ENCODE peak calls at places on chromosomes 5 and 9, in four cellular contexts. One of them, this sample, is unnamed.

GRCh38 chr5:123125172-123125508 is 36.1 kb downstream of the PRDM6 start:
- DNase-seq in IMR-90: peak; percentile 63
- DNase-seq in H1: no peak
- DNase-seq in mesendoderm: no peak
- DNase-seq in this sample: no peak

GRCh38 chr9:130710822-130711352 is 17.3 kb downstream of the EXOSC2 start:
- DNase-seq in IMR-90: no peak
- DNase-seq in H1: no peak
- DNase-seq in mesendoderm: no peak
- DNase-seq in this sample: no peak

GRCh38 chr5:17743580-17744435 is 109.5 kb downstream of the TAF11L14 start:
- DNase-seq in IMR-90: peak; percentile 68
- DNase-seq in H1: no peak
- DNase-seq in mesendoderm: peak; percentile 42
- DNase-seq in this sample: no peak

GRCh38 chr9:101026824-101027223 is 1.7 kb upstream of the PLPPR1 start:
- DNase-seq in IMR-90: no peak
- DNase-seq in H1: no peak
- DNase-seq in mesendoderm: no peak
- DNase-seq in this sample: no peak

GRCh38 chr5:127042593-127042992 is 12.2 kb upstream of the MARCHF3 start:
- DNase-seq in IMR-90: peak; percentile 49
- DNase-seq in H1: no peak
- DNase-seq in mesendoderm: peak; percentile 11
- DNase-seq in this sample: no peak

GRCh38 chr5:122101636-122102285 is 23.7 kb upstream of the LOX start:
- DNase-seq in IMR-90: peak; percentile 79
- DNase-seq in H1: no peak
- DNase-seq in mesendoderm: peak; percentile 28
- DNase-seq in this sample: no peak

GRCh38 chr9:13485068-13485596 is 205.6 kb upstream of the MPDZ start:
- DNase-seq in IMR-90: peak; percentile 31
- DNase-seq in H1: no peak
- DNase-seq in mesendoderm: no peak
- DNase-seq in this sample: no peak

GRCh38 chr5:169029087-169029486 is 271.9 kb downstream of the SLIT3 start:
- DNase-seq in IMR-90: no peak
- DNase-seq in H1: no peak
- DNase-seq in mesendoderm: no peak
- DNase-seq in this sample: no peak

GRCh38 chr5:65244031-65244430 is 237.7 kb downstream of the ADAMTS6 start:
- DNase-seq in IMR-90: no peak
- DNase-seq in H1: no peak
- DNase-seq in mesendoderm: no peak
- DNase-seq in this sample: no peak

GRCh38 chr9:92406506-92406905 is 2.1 kb upstream of the OGN start:
- DNase-seq in IMR-90: no peak
- DNase-seq in H1: no peak
- DNase-seq in mesendoderm: no peak
- DNase-seq in this sample: no peak

GRCh38 chr5:142680605-142681259 is 5.2 kb downstream of the FGF1 start:
- DNase-seq in IMR-90: peak; percentile 76
- DNase-seq in H1: no peak
- DNase-seq in mesendoderm: peak; percentile 70
- DNase-seq in this sample: no peak

GRCh38 chr5:106174903-106175302 is 1495.8 kb downstream of the EFNA5 start:
- DNase-seq in IMR-90: no peak
- DNase-seq in H1: no peak
- DNase-seq in mesendoderm: no peak
- DNase-seq in this sample: no peak

GRCh38 chr9:629136-629535 is 212.4 kb upstream of the DMRT1 start:
- DNase-seq in IMR-90: peak; percentile 11
- DNase-seq in H1: no peak
- DNase-seq in mesendoderm: no peak
- DNase-seq in this sample: no peak

GRCh38 chr5:11853140-11853539 is 51.1 kb downstream of the CTNND2 start:
- DNase-seq in IMR-90: no peak
- DNase-seq in H1: no peak
- DNase-seq in mesendoderm: no peak
- DNase-seq in this sample: no peak

GRCh38 chr5:153960269-153961215 is 78.2 kb downstream of the FAM114A2 start:
- DNase-seq in IMR-90: no peak
- DNase-seq in H1: no peak
- DNase-seq in mesendoderm: peak; percentile 94
- DNase-seq in this sample: peak; percentile 38

GRCh38 chr9:69371001-69371400 is 46.0 kb downstream of the ENTREP1 start:
- DNase-seq in IMR-90: peak; percentile 41
- DNase-seq in H1: no peak
- DNase-seq in mesendoderm: no peak
- DNase-seq in this sample: no peak

GRCh38 chr5:122492675-122493074 is 180.6 kb downstream of the SNCAIP start:
- DNase-seq in IMR-90: no peak
- DNase-seq in H1: no peak
- DNase-seq in mesendoderm: peak; percentile 68
- DNase-seq in this sample: no peak

GRCh38 chr5:80182802-80183645 is 72.8 kb downstream of the SERINC5 start:
- DNase-seq in IMR-90: no peak
- DNase-seq in H1: no peak
- DNase-seq in mesendoderm: peak; percentile 91
- DNase-seq in this sample: peak; percentile 86

GRCh38 chr5:10471672-10472071 is 30.0 kb downstream of the ROPN1L start:
- DNase-seq in IMR-90: peak; percentile 51
- DNase-seq in H1: no peak
- DNase-seq in mesendoderm: no peak
- DNase-seq in this sample: no peak

GRCh38 chr5:36242534-36243144 is 914 bp upstream of the NADK2 start:
- DNase-seq in IMR-90: no peak
- DNase-seq in H1: no peak
- DNase-seq in mesendoderm: no peak
- DNase-seq in this sample: no peak

GRCh38 chr9:127123239-127123935 is 952 bp upstream of the ANGPTL2 start:
- DNase-seq in IMR-90: no peak
- DNase-seq in H1: no peak
- DNase-seq in mesendoderm: no peak
- DNase-seq in this sample: no peak

GRCh38 chr9:4630836-4631235 is 31.3 kb upstream of the PLPP6 start:
- DNase-seq in IMR-90: no peak
- DNase-seq in H1: no peak
- DNase-seq in mesendoderm: peak; percentile 47
- DNase-seq in this sample: no peak

GRCh38 chr9:119974026-119974425 is 604.8 kb upstream of the BRINP1 start:
- DNase-seq in IMR-90: no peak
- DNase-seq in H1: no peak
- DNase-seq in mesendoderm: no peak
- DNase-seq in this sample: no peak

GRCh38 chr9:82597225-82598158 is 465.4 kb downstream of the RASEF start:
- DNase-seq in IMR-90: peak; percentile 74
- DNase-seq in H1: no peak
- DNase-seq in mesendoderm: peak; percentile 24
- DNase-seq in this sample: no peak

GRCh38 chr5:37214550-37214949 is 34.6 kb downstream of the CPLANE1 start:
- DNase-seq in IMR-90: no peak
- DNase-seq in H1: no peak
- DNase-seq in mesendoderm: no peak
- DNase-seq in this sample: no peak

GRCh38 chr5:56638061-56638621 is 177.2 kb upstream of the MAP3K1 start:
- DNase-seq in IMR-90: no peak
- DNase-seq in H1: no peak
- DNase-seq in mesendoderm: peak; percentile 59
- DNase-seq in this sample: no peak

GRCh38 chr9:99244300-99245260 is 22.5 kb downstream of the SEC61B start:
- DNase-seq in IMR-90: no peak
- DNase-seq in H1: no peak
- DNase-seq in mesendoderm: no peak
- DNase-seq in this sample: no peak

GRCh38 chr9:121699271-121700164 is 48.1 kb downstream of the DAB2IP start:
- DNase-seq in IMR-90: peak; percentile 55
- DNase-seq in H1: peak; percentile 68
- DNase-seq in mesendoderm: peak; percentile 65
- DNase-seq in this sample: peak; percentile 63

GRCh38 chr5:59661306-59661705 is 232.2 kb downstream of the PDE4D start:
- DNase-seq in IMR-90: no peak
- DNase-seq in H1: no peak
- DNase-seq in mesendoderm: no peak
- DNase-seq in this sample: no peak

GRCh38 chr9:107638922-107639321 is 149.4 kb upstream of the KLF4 start:
- DNase-seq in IMR-90: peak; percentile 77
- DNase-seq in H1: no peak
- DNase-seq in mesendoderm: no peak
- DNase-seq in this sample: no peak

GRCh38 chr5:131281133-131281867 is 17.4 kb downstream of the CDC42SE2 start:
- DNase-seq in IMR-90: peak; percentile 17
- DNase-seq in H1: no peak
- DNase-seq in mesendoderm: no peak
- DNase-seq in this sample: no peak

GRCh38 chr9:105333076-105333475 is 88.6 kb downstream of the SLC44A1 start:
- DNase-seq in IMR-90: peak; percentile 56
- DNase-seq in H1: no peak
- DNase-seq in mesendoderm: no peak
- DNase-seq in this sample: no peak

DNA sequence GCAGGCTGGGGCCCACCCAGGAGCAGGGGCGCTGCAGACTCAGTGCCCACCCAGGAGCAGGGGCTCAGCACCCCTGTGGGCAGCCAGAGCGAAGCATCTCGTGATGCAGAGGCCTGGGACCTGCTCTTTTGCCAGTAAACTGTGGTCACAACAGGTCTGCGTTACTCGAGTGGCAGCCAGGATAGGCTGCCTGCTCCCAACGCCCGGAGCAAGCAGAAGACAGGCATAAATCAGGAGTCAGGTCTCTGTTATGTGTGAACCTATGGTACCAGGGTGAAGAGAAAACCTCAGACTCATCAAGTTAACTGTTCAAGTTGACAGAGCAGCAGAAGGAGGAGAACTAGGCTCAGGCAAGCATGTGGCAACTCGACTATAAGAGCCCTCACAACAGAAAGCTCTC is 71.9 kb downstream of the GOLPH3 start:
- DNase-seq in IMR-90: no peak
- DNase-seq in H1: peak; percentile 23
- DNase-seq in mesendoderm: no peak
- DNase-seq in this sample: no peak
- H3K23ac ChIP-seq in IMR-90: no peak overlapping the region
- H3K23ac ChIP-seq in H1: no peak overlapping the region
- H3K23ac ChIP-seq in mesendoderm: no peak overlapping the region
- H3K23ac ChIP-seq in this sample: no peak overlapping the region

DNA sequence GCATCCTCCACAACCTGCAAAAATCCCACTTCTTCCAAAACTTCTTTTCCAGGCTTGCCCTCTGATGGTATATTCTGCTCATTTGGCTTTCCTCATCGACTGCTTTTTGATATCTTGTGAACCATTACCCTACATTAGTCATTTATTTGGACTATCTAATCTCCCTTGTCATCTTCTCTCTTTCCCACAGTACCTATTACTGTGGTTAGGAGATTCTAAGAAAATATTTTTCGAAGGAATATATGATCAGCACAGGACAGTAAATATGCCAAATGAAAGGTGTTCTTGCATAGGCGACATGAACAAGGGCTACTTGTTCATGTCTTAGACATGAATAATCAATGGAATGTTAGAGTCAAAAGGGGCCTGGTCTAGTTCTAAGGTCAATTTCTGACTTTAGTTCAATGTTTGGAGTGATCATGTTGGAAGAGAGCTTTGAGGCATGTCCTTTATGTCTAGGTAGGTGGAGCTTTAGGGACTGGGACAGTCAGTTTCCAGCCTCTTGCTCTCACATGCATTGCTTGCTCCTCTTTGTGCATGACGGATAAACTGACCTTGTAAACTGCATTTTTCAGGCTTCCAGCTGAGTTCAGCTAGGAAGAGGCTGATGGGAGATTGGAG is 243.4 kb upstream of the RPS23 start:
- DNase-seq in IMR-90: no peak
- DNase-seq in H1: no peak
- DNase-seq in mesendoderm: no peak
- DNase-seq in this sample: no peak
- H4K5ac ChIP-seq in IMR-90: no peak overlapping the region
- H4K5ac ChIP-seq in H1: no peak overlapping the region
- H4K5ac ChIP-seq in mesendoderm: no peak overlapping the region
- H4K5ac ChIP-seq in this sample: no peak overlapping the region

GRCh38 chr9:87521834-87522233 is 24.2 kb downstream of the DAPK1 start:
- DNase-seq in IMR-90: no peak
- DNase-seq in H1: peak; percentile 24
- DNase-seq in mesendoderm: no peak
- DNase-seq in this sample: no peak
- H3K23ac ChIP-seq in IMR-90: no peak overlapping the region
- H3K23ac ChIP-seq in H1: no peak overlapping the region
- H3K23ac ChIP-seq in mesendoderm: no peak overlapping the region
- H3K23ac ChIP-seq in this sample: no peak overlapping the region

DNA sequence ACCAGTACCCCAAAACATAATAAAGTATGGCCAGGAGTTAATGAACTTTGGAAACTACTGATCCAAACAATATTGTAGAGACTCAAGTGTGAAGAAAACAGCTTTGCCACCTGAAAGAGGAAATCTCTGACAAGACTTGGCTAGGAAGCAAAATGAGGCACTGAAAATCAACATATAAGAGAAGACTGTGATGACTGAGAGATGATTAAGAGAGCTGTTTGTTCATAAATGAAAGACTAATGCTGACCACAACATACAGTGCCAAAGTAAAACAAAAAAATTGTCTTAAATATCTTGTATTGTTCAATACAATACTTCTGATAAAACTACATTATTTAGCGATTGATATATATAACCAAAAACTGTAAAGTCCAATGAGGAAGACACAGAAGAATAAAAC is 7.2 kb downstream of the RC3H2 start:
- DNase-seq in IMR-90: peak; percentile 46
- DNase-seq in H1: no peak
- DNase-seq in mesendoderm: no peak
- DNase-seq in this sample: no peak
- H4K5ac ChIP-seq in IMR-90: no peak overlapping the region
- H4K5ac ChIP-seq in H1: no peak overlapping the region
- H4K5ac ChIP-seq in mesendoderm: no peak overlapping the region
- H4K5ac ChIP-seq in this sample: no peak overlapping the region

DNA sequence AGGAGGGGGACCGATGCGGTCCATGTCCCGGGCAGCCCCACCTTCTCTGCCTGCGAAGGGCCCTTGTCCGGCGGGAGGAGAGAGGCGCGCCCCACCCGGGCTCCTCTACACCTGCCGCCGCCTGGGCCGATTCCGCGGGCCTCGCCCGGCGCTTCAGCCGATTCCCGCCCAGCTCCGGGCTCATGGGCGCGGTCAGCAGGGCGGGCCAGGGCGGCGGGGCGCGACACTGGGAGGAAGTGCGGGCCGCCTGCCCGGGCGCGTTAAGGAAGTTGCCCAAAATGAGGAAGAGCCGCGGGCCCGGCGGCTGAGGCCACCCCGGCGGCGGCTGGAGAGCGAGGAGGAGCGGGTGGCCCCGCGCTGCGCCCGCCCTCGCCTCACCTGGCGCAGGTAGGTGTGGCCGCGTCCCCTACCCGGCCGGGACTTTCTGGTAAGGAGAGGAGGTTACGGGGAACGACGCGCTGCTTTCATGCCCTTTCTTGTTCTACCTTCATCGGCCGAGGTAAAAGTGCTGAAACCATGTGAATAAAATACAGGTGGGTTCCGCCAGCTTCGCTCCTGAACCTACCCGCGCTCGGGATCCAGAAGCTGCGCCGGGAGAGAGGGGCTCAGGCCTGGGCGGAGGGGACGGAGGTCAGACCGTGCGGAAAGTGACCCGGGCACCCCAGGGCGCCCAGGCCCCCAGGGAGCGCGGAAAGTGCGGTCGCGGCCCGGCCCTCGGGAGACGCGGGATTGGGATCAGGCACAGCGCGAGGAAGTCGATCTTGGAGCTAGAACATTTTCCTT is at the start of gene SYK:
- DNase-seq in IMR-90: no peak
- DNase-seq in H1: peak; percentile 74
- DNase-seq in mesendoderm: peak; percentile 47
- DNase-seq in this sample: peak; percentile 63
- H3K23ac ChIP-seq in IMR-90: no peak within 1 kb of the TSS
- H3K23ac ChIP-seq in H1: no peak within 1 kb of the TSS
- H3K23ac ChIP-seq in mesendoderm: no peak within 1 kb of the TSS
- H3K23ac ChIP-seq in this sample: no peak within 1 kb of the TSS

This sample was measured in H9.